ENCODE peak calls at places on chromosomes 6 and 20, in seven cellular contexts. One of them, this sample, is unnamed.

GRCh38 chr6:158769228-158769627 is 49.9 kb downstream of the EZR start:
- DNase-seq in GM12891: no peak
- DNase-seq in sigmoid colon: peak
- DNase-seq in transverse colon: no peak
- DNase-seq in endothelial cell of umbilical vein: no peak
- DNase-seq in prostate gland: no peak
- DNase-seq in breast epithelium: no peak
- DNase-seq in this sample: no peak

GRCh38 chr6:10465633-10466499 is 51.0 kb upstream of the TFAP2A start:
- DNase-seq in GM12891: no peak
- DNase-seq in endothelial cell of umbilical vein: peak
- DNase-seq in breast epithelium: no peak
- DNase-seq in transverse colon: no peak
- DNase-seq in sigmoid colon: no peak
- DNase-seq in prostate gland: no peak
- DNase-seq in this sample: no peak

GRCh38 chr6:105892577-105893262 is 193.4 kb upstream of the PRDM1 start:
- DNase-seq in endothelial cell of umbilical vein: no peak
- DNase-seq in breast epithelium: no peak
- DNase-seq in sigmoid colon: no peak
- DNase-seq in transverse colon: peak
- DNase-seq in GM12891: no peak
- DNase-seq in prostate gland: no peak
- DNase-seq in this sample: no peak

GRCh38 chr20:33076662-33077398 is 2.6 kb upstream of the BPIFB4 start:
- DNase-seq in endothelial cell of umbilical vein: no peak
- DNase-seq in prostate gland: no peak
- DNase-seq in transverse colon: no peak
- DNase-seq in GM12891: no peak
- DNase-seq in sigmoid colon: no peak
- DNase-seq in breast epithelium: no peak
- DNase-seq in this sample: peak

GRCh38 chr20:26209171-26209941 is 512.7 kb upstream of the ZNF337 start:
- DNase-seq in breast epithelium: no peak
- DNase-seq in endothelial cell of umbilical vein: no peak
- DNase-seq in GM12891: no peak
- DNase-seq in sigmoid colon: peak
- DNase-seq in prostate gland: no peak
- DNase-seq in transverse colon: no peak
- DNase-seq in this sample: peak

GRCh38 chr6:156889469-156889868 is 112.3 kb downstream of the ARID1B start:
- DNase-seq in GM12891: no peak
- DNase-seq in transverse colon: no peak
- DNase-seq in breast epithelium: no peak
- DNase-seq in sigmoid colon: no peak
- DNase-seq in endothelial cell of umbilical vein: no peak
- DNase-seq in prostate gland: no peak
- DNase-seq in this sample: no peak

GRCh38 chr6:148343383-148343782 is 745 bp downstream of the SASH1 start:
- DNase-seq in GM12891: no peak
- DNase-seq in endothelial cell of umbilical vein: peak
- DNase-seq in breast epithelium: no peak
- DNase-seq in transverse colon: no peak
- DNase-seq in prostate gland: no peak
- DNase-seq in sigmoid colon: no peak
- DNase-seq in this sample: no peak

GRCh38 chr6:79215233-79215824 is 19.2 kb downstream of the HMGN3 start:
- DNase-seq in GM12891: no peak
- DNase-seq in transverse colon: no peak
- DNase-seq in sigmoid colon: no peak
- DNase-seq in prostate gland: no peak
- DNase-seq in breast epithelium: no peak
- DNase-seq in endothelial cell of umbilical vein: no peak
- DNase-seq in this sample: no peak

GRCh38 chr6:170130201-170130621 is 160.7 kb downstream of the DLL1 start:
- DNase-seq in sigmoid colon: peak
- DNase-seq in breast epithelium: peak
- DNase-seq in GM12891: no peak
- DNase-seq in endothelial cell of umbilical vein: no peak
- DNase-seq in transverse colon: no peak
- DNase-seq in prostate gland: no peak
- DNase-seq in this sample: peak

GRCh38 chr6:2841264-2842138 is at the start of gene SERPINB1:
- DNase-seq in transverse colon: peak
- DNase-seq in prostate gland: peak
- DNase-seq in breast epithelium: peak
- DNase-seq in endothelial cell of umbilical vein: peak
- DNase-seq in GM12891: peak
- DNase-seq in sigmoid colon: peak
- DNase-seq in this sample: peak

GRCh38 chr6:5087389-5087788 is 2.2 kb downstream of the PPP1R3G start:
- DNase-seq in breast epithelium: no peak
- DNase-seq in GM12891: no peak
- DNase-seq in prostate gland: no peak
- DNase-seq in endothelial cell of umbilical vein: no peak
- DNase-seq in sigmoid colon: no peak
- DNase-seq in transverse colon: peak
- DNase-seq in this sample: no peak

GRCh38 chr20:22805219-22805618 is 220.8 kb upstream of the FOXA2 start:
- DNase-seq in endothelial cell of umbilical vein: peak
- DNase-seq in breast epithelium: peak
- DNase-seq in prostate gland: no peak
- DNase-seq in GM12891: no peak
- DNase-seq in transverse colon: no peak
- DNase-seq in sigmoid colon: no peak
- DNase-seq in this sample: no peak

GRCh38 chr6:125574604-125575003 is 174.8 kb upstream of the HEY2 start:
- DNase-seq in breast epithelium: no peak
- DNase-seq in prostate gland: no peak
- DNase-seq in sigmoid colon: no peak
- DNase-seq in transverse colon: no peak
- DNase-seq in GM12891: no peak
- DNase-seq in endothelial cell of umbilical vein: no peak
- DNase-seq in this sample: no peak

GRCh38 chr20:41418739-41419293 is 52.2 kb upstream of the EMILIN3 start:
- DNase-seq in prostate gland: no peak
- DNase-seq in GM12891: no peak
- DNase-seq in endothelial cell of umbilical vein: no peak
- DNase-seq in sigmoid colon: no peak
- DNase-seq in breast epithelium: no peak
- DNase-seq in transverse colon: no peak
- DNase-seq in this sample: no peak

GRCh38 chr6:43075791-43076092 is 372 bp upstream of the PTK7 start:
- DNase-seq in prostate gland: no peak
- DNase-seq in endothelial cell of umbilical vein: no peak
- DNase-seq in GM12891: no peak
- DNase-seq in transverse colon: no peak
- DNase-seq in breast epithelium: no peak
- DNase-seq in sigmoid colon: no peak
- DNase-seq in this sample: no peak
- TF ChIP-seq POLR2AphosphoS5 in prostate gland: no peak
- TF ChIP-seq POLR2AphosphoS5 in endothelial cell of umbilical vein: no peak
- TF ChIP-seq POLR2AphosphoS5 in GM12891: no peak
- TF ChIP-seq POLR2AphosphoS5 in transverse colon: no peak
- TF ChIP-seq POLR2AphosphoS5 in breast epithelium: no peak
- TF ChIP-seq POLR2AphosphoS5 in sigmoid colon: no peak
- TF ChIP-seq POLR2AphosphoS5 in this sample: no peak

DNA sequence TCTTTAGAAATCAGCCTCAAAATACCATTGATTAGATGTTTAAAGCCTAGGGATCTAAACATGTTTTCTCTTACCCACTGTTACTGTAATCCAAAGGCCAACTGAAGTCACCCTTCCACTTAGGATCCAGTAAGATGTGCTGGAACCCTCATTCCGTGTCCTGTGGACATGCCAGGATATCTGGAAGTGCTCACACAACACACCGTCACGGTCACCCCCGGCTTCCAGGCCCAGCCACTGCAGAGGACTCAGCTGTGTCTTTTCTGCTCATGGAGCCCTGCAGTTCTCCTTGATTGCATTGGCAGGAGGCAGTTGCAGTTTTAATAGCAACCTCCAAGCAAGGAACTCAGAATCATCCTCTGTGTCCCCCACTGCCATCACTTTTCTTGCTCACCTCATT is 93.3 kb downstream of the CAP2 start:
- DNase-seq in GM12891: no peak
- DNase-seq in transverse colon: no peak
- DNase-seq in prostate gland: no peak
- DNase-seq in sigmoid colon: no peak
- DNase-seq in endothelial cell of umbilical vein: no peak
- DNase-seq in breast epithelium: no peak
- DNase-seq in this sample: no peak
- TF ChIP-seq POLR2A in GM12891: no peak
- TF ChIP-seq POLR2A in transverse colon: no peak
- TF ChIP-seq POLR2A in prostate gland: no peak
- TF ChIP-seq POLR2A in sigmoid colon: no peak
- TF ChIP-seq POLR2A in endothelial cell of umbilical vein: no peak
- TF ChIP-seq POLR2A in breast epithelium: no peak
- TF ChIP-seq POLR2A in this sample: no peak

GRCh38 chr20:57659131-57659788 is 39.0 kb upstream of the ZBP1 start:
- DNase-seq in endothelial cell of umbilical vein: no peak
- DNase-seq in GM12891: peak
- DNase-seq in sigmoid colon: peak
- DNase-seq in transverse colon: peak
- DNase-seq in breast epithelium: peak
- DNase-seq in prostate gland: peak
- DNase-seq in this sample: peak
- TF ChIP-seq POLR2AphosphoS5 in endothelial cell of umbilical vein: no peak
- TF ChIP-seq POLR2AphosphoS5 in GM12891: no peak
- TF ChIP-seq POLR2AphosphoS5 in sigmoid colon: no peak
- TF ChIP-seq POLR2AphosphoS5 in transverse colon: no peak
- TF ChIP-seq POLR2AphosphoS5 in breast epithelium: no peak
- TF ChIP-seq POLR2AphosphoS5 in prostate gland: no peak
- TF ChIP-seq POLR2AphosphoS5 in this sample: no peak

GRCh38 chr6:12012231-12012565 is at the start of gene HIVEP1:
- DNase-seq in prostate gland: peak
- DNase-seq in transverse colon: no peak
- DNase-seq in breast epithelium: no peak
- DNase-seq in sigmoid colon: peak
- DNase-seq in GM12891: no peak
- DNase-seq in endothelial cell of umbilical vein: no peak
- DNase-seq in this sample: peak

GRCh38 chr6:12012566-12013367 is 655 bp downstream of the HIVEP1 start:
- DNase-seq in sigmoid colon: peak
- DNase-seq in transverse colon: peak
- DNase-seq in prostate gland: peak
- DNase-seq in GM12891: peak
- DNase-seq in endothelial cell of umbilical vein: peak
- DNase-seq in breast epithelium: peak
- DNase-seq in this sample: peak

GRCh38 chr6:12009904-12010634 is 2.0 kb upstream of the HIVEP1 start:
- DNase-seq in transverse colon: no peak
- DNase-seq in endothelial cell of umbilical vein: peak
- DNase-seq in prostate gland: no peak
- DNase-seq in GM12891: no peak
- DNase-seq in breast epithelium: no peak
- DNase-seq in sigmoid colon: no peak
- DNase-seq in this sample: no peak

GRCh38 chr6:12010635-12011275 is 1.4 kb upstream of the HIVEP1 start:
- DNase-seq in transverse colon: peak
- DNase-seq in sigmoid colon: peak
- DNase-seq in GM12891: no peak
- DNase-seq in breast epithelium: peak
- DNase-seq in prostate gland: peak
- DNase-seq in endothelial cell of umbilical vein: no peak
- DNase-seq in this sample: peak

GRCh38 chr6:12011276-12012112 is 618 bp upstream of the HIVEP1 start:
- DNase-seq in transverse colon: peak
- DNase-seq in endothelial cell of umbilical vein: peak
- DNase-seq in breast epithelium: peak
- DNase-seq in sigmoid colon: peak
- DNase-seq in prostate gland: peak
- DNase-seq in GM12891: peak
- DNase-seq in this sample: peak
- TF ChIP-seq POLR2A in transverse colon: no peak
- TF ChIP-seq POLR2A in endothelial cell of umbilical vein: peak
- TF ChIP-seq POLR2A in breast epithelium: no peak
- TF ChIP-seq POLR2A in sigmoid colon: no peak
- TF ChIP-seq POLR2A in prostate gland: no peak
- TF ChIP-seq POLR2A in GM12891: peak
- TF ChIP-seq POLR2A in this sample: no peak

GRCh38 chr20:31968299-31969126 is 562 bp downstream of the XKR7 start:
- DNase-seq in GM12891: peak
- DNase-seq in sigmoid colon: no peak
- DNase-seq in prostate gland: peak
- DNase-seq in breast epithelium: peak
- DNase-seq in transverse colon: peak
- DNase-seq in endothelial cell of umbilical vein: peak
- DNase-seq in this sample: peak
- TF ChIP-seq POLR2AphosphoS5 in GM12891: no peak
- TF ChIP-seq POLR2AphosphoS5 in sigmoid colon: no peak
- TF ChIP-seq POLR2AphosphoS5 in prostate gland: peak
- TF ChIP-seq POLR2AphosphoS5 in breast epithelium: no peak
- TF ChIP-seq POLR2AphosphoS5 in transverse colon: no peak
- TF ChIP-seq POLR2AphosphoS5 in endothelial cell of umbilical vein: peak
- TF ChIP-seq POLR2AphosphoS5 in this sample: peak